ENCODE peak calls at places on chromosome 2, in nine cellular contexts. C is mesendoderm; V is ureter; G is GM20000; H is fibroblast of lung; P is gastrocnemius medialis; W is right cardiac atrium; J is CD8-positive, alpha-beta T cell; B is Karpas-422. S is an unnamed sample.

GRCh38 chr2:23803275-23803964 is 123.5 kb downstream of the ATAD2B start:
- DNase-seq in G (no peak), P (no peak), H (peak; percentile 75), B (no peak), C (no peak), V (no peak), J (no peak), W (no peak), S (no peak)

GRCh38 chr2:159982270-159982669 is 80.1 kb downstream of the PLA2R1 start:
- DNase-seq in B (no peak), G (no peak), P (peak; percentile 43), J (no peak), W (no peak), C (peak; percentile 91), H (peak; percentile 93), V (no peak), S (peak; percentile 51)

GRCh38 chr2:75547345-75548035 is 13.2 kb downstream of the EVA1A start:
- DNase-seq in C (no peak), P (no peak), H (peak; percentile 95), B (no peak), G (no peak), V (no peak), W (no peak), J (no peak), S (no peak)

GRCh38 chr2:74373189-74373588 is 6.9 kb downstream of the DCTN1 start:
- DNase-seq in W (peak; percentile 80), P (peak; percentile 39), J (no peak), G (no peak), H (no peak), C (peak; percentile 74), B (no peak), V (no peak), S (no peak)

GRCh38 chr2:44596537-44597320 is 235.0 kb downstream of the CAMKMT start:
- DNase-seq in H (no peak), C (no peak), J (no peak), B (peak; percentile 38), W (no peak), G (peak; percentile 71), V (no peak), P (no peak), S (no peak)

GRCh38 chr2:151238527-151239487 is 22.9 kb downstream of the RBM43 start:
- DNase-seq in P (peak; percentile 43), J (peak; percentile 30), B (peak; percentile 84), C (peak; percentile 61), V (peak; percentile 58), W (peak; percentile 62), H (peak; percentile 78), G (peak; percentile 55), S (peak; percentile 49)

GRCh38 chr2:134252092-134252775 is 1.6 kb upstream of the MGAT5 start:
- DNase-seq in G (no peak), V (no peak), B (no peak), J (no peak), W (no peak), H (peak; percentile 72), C (no peak), P (no peak), S (no peak)

GRCh38 chr2:54757496-54757895 is 34.0 kb downstream of the EML6 start:
- DNase-seq in P (no peak), J (no peak), B (peak; percentile 94), W (no peak), H (peak; percentile 50), C (peak; percentile 37), V (no peak), G (peak; percentile 34), S (peak; percentile 10)

GRCh38 chr2:135898234-135898786 is 22.1 kb upstream of the MCM6 start:
- DNase-seq in B (no peak), C (no peak), H (no peak), P (no peak), G (no peak), W (no peak), J (no peak), V (no peak), S (no peak)

GRCh38 chr2:232367591-232368233 is 10.8 kb upstream of the ALPP start:
- DNase-seq in W (no peak), C (peak; percentile 58), P (no peak), V (no peak), J (no peak), B (peak; percentile 60), G (no peak), H (no peak), S (no peak)

GRCh38 chr2:120747706-120748105 is 12.0 kb downstream of the GLI2 start:
- DNase-seq in G (no peak), W (no peak), J (no peak), H (no peak), V (no peak), C (no peak), P (no peak), B (no peak), S (no peak)

GRCh38 chr2:173963323-173963816 is 1.8 kb downstream of the SP3 start:
- DNase-seq in G (peak; percentile 58), H (peak; percentile 72), W (no peak), C (peak; percentile 83), B (peak; percentile 90), P (peak; percentile 48), J (peak; percentile 57), V (peak; percentile 63), S (peak; percentile 75)

GRCh38 chr2:110121052-110121334 is 5.4 kb upstream of the MALL start:
- DNase-seq in H (no peak), P (no peak), J (no peak), V (no peak), C (no peak), W (no peak), G (no peak), B (no peak), S (no peak)

GRCh38 chr2:70425682-70426301 is 123.9 kb upstream of the FAM136A start:
- DNase-seq in W (no peak), P (no peak), H (no peak), G (no peak), C (no peak), B (no peak), V (peak; percentile 49), J (no peak), S (no peak)

GRCh38 chr2:195848119-195848899 is 191.3 kb downstream of the SLC39A10 start:
- DNase-seq in P (no peak), G (no peak), J (no peak), W (no peak), V (no peak), C (no peak), B (peak; percentile 76), H (no peak), S (peak; percentile 46)

GRCh38 chr2:64166212-64166611 is 22.0 kb upstream of the PELI1 start:
- DNase-seq in G (no peak), C (no peak), V (no peak), P (no peak), H (no peak), W (no peak), B (no peak), J (no peak), S (no peak)

GRCh38 chr2:192194866-192195547 is at the start of gene TMEFF2:
- DNase-seq in B (no peak), H (peak; percentile 84), C (peak; percentile 94), W (peak; percentile 89), P (peak; percentile 16), G (peak; percentile 56), J (peak; percentile 25), V (peak; percentile 72), S (no peak)

GRCh38 chr2:69694894-69695849 is 46.8 kb upstream of the ANXA4 start:
- DNase-seq in J (no peak), C (no peak), B (peak; percentile 71), P (no peak), G (no peak), W (no peak), H (peak; percentile 98), V (no peak), S (no peak)

GRCh38 chr2:96868555-96869280 is 1.2 kb downstream of the SEMA4C start:
- DNase-seq in C (peak; percentile 93), B (peak; percentile 81), G (peak; percentile 93), H (peak; percentile 90), W (peak; percentile 97), P (peak; percentile 75), J (peak; percentile 65), V (peak; percentile 93), S (peak; percentile 79)

GRCh38 chr2:158745067-158745865 is 49.9 kb upstream of the DAPL1 start:
- DNase-seq in H (peak; percentile 67), W (peak; percentile 72), V (no peak), J (peak; percentile 32), C (peak; percentile 88), B (peak; percentile 65), P (no peak), G (peak; percentile 47), S (peak; percentile 34)

GRCh38 chr2:95278637-95279225 is 4.5 kb downstream of the PROM2 start:
- DNase-seq in V (no peak), C (no peak), H (no peak), W (no peak), J (no peak), G (no peak), P (no peak), B (no peak), S (no peak)

GRCh38 chr2:25000503-25001328 is 29.0 kb upstream of the DNAJC27 start:
- DNase-seq in H (peak; percentile 65), P (no peak), W (no peak), G (no peak), V (no peak), B (no peak), C (no peak), J (no peak), S (no peak)

GRCh38 chr2:12318427-12319057 is 398.2 kb upstream of the TRIB2 start:
- DNase-seq in V (no peak), H (peak; percentile 98), B (no peak), P (no peak), G (no peak), C (no peak), J (no peak), W (no peak), S (no peak)

S was measured in RPMI8226.